ENCODE peak calls at places on chromosomes 7 and 10, in five cellular contexts. One of them, this sample, is unnamed.

GRCh38 chr10:28532223-28532508 is 752 bp upstream of the WAC start:
- DNase-seq in PC-3: peak
- DNase-seq in CD4-positive, alpha-beta T cell: no peak
- DNase-seq in AG10803: peak
- DNase-seq in right atrium auricular region: peak
- DNase-seq in this sample: no peak

GRCh38 chr10:101291254-101292193 is 62.3 kb upstream of the LBX1 start:
- DNase-seq in PC-3: peak
- DNase-seq in CD4-positive, alpha-beta T cell: peak
- DNase-seq in AG10803: no peak
- DNase-seq in right atrium auricular region: no peak
- DNase-seq in this sample: no peak

GRCh38 chr10:23362879-23363787 is 18.5 kb upstream of the C10orf67 start:
- DNase-seq in PC-3: no peak
- DNase-seq in CD4-positive, alpha-beta T cell: peak
- DNase-seq in AG10803: no peak
- DNase-seq in right atrium auricular region: no peak
- DNase-seq in this sample: no peak

GRCh38 chr10:88849224-88849623 is 2.4 kb downstream of the ANKRD22 start:
- DNase-seq in PC-3: no peak
- DNase-seq in CD4-positive, alpha-beta T cell: no peak
- DNase-seq in AG10803: peak
- DNase-seq in right atrium auricular region: no peak
- DNase-seq in this sample: no peak

GRCh38 chr7:111198255-111198654 is 107.3 kb downstream of the LRRN3 start:
- DNase-seq in PC-3: peak
- DNase-seq in CD4-positive, alpha-beta T cell: no peak
- DNase-seq in AG10803: peak
- DNase-seq in right atrium auricular region: no peak
- DNase-seq in this sample: no peak

GRCh38 chr7:101644879-101645278 is 15.8 kb upstream of the MYL10 start:
- DNase-seq in PC-3: peak
- DNase-seq in CD4-positive, alpha-beta T cell: no peak
- DNase-seq in AG10803: no peak
- DNase-seq in right atrium auricular region: no peak
- DNase-seq in this sample: no peak

GRCh38 chr7:18041202-18041601 is 13.6 kb upstream of the PRPS1L1 start:
- DNase-seq in PC-3: peak
- DNase-seq in CD4-positive, alpha-beta T cell: no peak
- DNase-seq in AG10803: no peak
- DNase-seq in right atrium auricular region: no peak
- DNase-seq in this sample: no peak

GRCh38 chr10:92699193-92699517 is 9.4 kb downstream of the HHEX start:
- DNase-seq in PC-3: no peak
- DNase-seq in CD4-positive, alpha-beta T cell: no peak
- DNase-seq in AG10803: no peak
- DNase-seq in right atrium auricular region: no peak
- DNase-seq in this sample: no peak

GRCh38 chr7:4227105-4228010 is 454.7 kb upstream of the FOXK1 start:
- DNase-seq in PC-3: no peak
- DNase-seq in CD4-positive, alpha-beta T cell: no peak
- DNase-seq in AG10803: no peak
- DNase-seq in right atrium auricular region: no peak
- DNase-seq in this sample: no peak

GRCh38 chr7:92245487-92246362 is at the start of the genes ANKIB1 and KRIT1:
- DNase-seq in PC-3: peak
- DNase-seq in CD4-positive, alpha-beta T cell: peak
- DNase-seq in AG10803: peak
- DNase-seq in right atrium auricular region: peak
- DNase-seq in this sample: peak

GRCh38 chr10:125531470-125531869 is 151.5 kb downstream of the TEX36 start:
- DNase-seq in PC-3: no peak
- DNase-seq in CD4-positive, alpha-beta T cell: no peak
- DNase-seq in AG10803: no peak
- DNase-seq in right atrium auricular region: no peak
- DNase-seq in this sample: no peak

GRCh38 chr7:33107136-33108066 is 1.8 kb downstream of the RP9 start:
- DNase-seq in PC-3: peak
- DNase-seq in CD4-positive, alpha-beta T cell: no peak
- DNase-seq in AG10803: peak
- DNase-seq in right atrium auricular region: no peak
- DNase-seq in this sample: no peak

GRCh38 chr10:48251525-48252353 is 22.8 kb downstream of the FRMPD2 start:
- DNase-seq in PC-3: peak
- DNase-seq in CD4-positive, alpha-beta T cell: no peak
- DNase-seq in AG10803: no peak
- DNase-seq in right atrium auricular region: peak
- DNase-seq in this sample: no peak

GRCh38 chr7:151754142-151754590 is 122.7 kb downstream of the PRKAG2 start:
- DNase-seq in PC-3: peak
- DNase-seq in CD4-positive, alpha-beta T cell: no peak
- DNase-seq in AG10803: peak
- DNase-seq in right atrium auricular region: peak
- DNase-seq in this sample: no peak

GRCh38 chr10:86953747-86954680 is 3.4 kb downstream of the MMRN2 start:
- DNase-seq in PC-3: no peak
- DNase-seq in CD4-positive, alpha-beta T cell: no peak
- DNase-seq in AG10803: peak
- DNase-seq in right atrium auricular region: no peak
- DNase-seq in this sample: no peak

GRCh38 chr7:148110097-148110868 is 480.3 kb upstream of the C7orf33 start:
- DNase-seq in PC-3: peak
- DNase-seq in CD4-positive, alpha-beta T cell: no peak
- DNase-seq in AG10803: no peak
- DNase-seq in right atrium auricular region: no peak
- DNase-seq in this sample: no peak

GRCh38 chr7:129569811-129570215 is 41.7 kb upstream of the NRF1 start:
- DNase-seq in PC-3: peak
- DNase-seq in CD4-positive, alpha-beta T cell: no peak
- DNase-seq in AG10803: peak
- DNase-seq in right atrium auricular region: no peak
- DNase-seq in this sample: no peak

GRCh38 chr10:125661942-125662515 is 20.9 kb downstream of the TEX36 start:
- DNase-seq in PC-3: peak
- DNase-seq in CD4-positive, alpha-beta T cell: no peak
- DNase-seq in AG10803: peak
- DNase-seq in right atrium auricular region: no peak
- DNase-seq in this sample: no peak

GRCh38 chr7:81111781-81112540 is 193.1 kb upstream of the SEMA3C start:
- DNase-seq in PC-3: no peak
- DNase-seq in CD4-positive, alpha-beta T cell: no peak
- DNase-seq in AG10803: peak
- DNase-seq in right atrium auricular region: no peak
- DNase-seq in this sample: no peak

GRCh38 chr10:28280652-28281051 is 22.2 kb downstream of the MPP7 start:
- DNase-seq in PC-3: no peak
- DNase-seq in CD4-positive, alpha-beta T cell: no peak
- DNase-seq in AG10803: peak
- DNase-seq in right atrium auricular region: no peak
- DNase-seq in this sample: no peak

GRCh38 chr7:16422917-16423316 is 1.6 kb upstream of the CRPPA start:
- DNase-seq in PC-3: no peak
- DNase-seq in CD4-positive, alpha-beta T cell: no peak
- DNase-seq in AG10803: no peak
- DNase-seq in right atrium auricular region: no peak
- DNase-seq in this sample: no peak

GRCh38 chr10:71641449-71641848 is 78.1 kb downstream of the C10orf105 start:
- DNase-seq in PC-3: no peak
- DNase-seq in CD4-positive, alpha-beta T cell: no peak
- DNase-seq in AG10803: no peak
- DNase-seq in right atrium auricular region: no peak
- DNase-seq in this sample: no peak

GRCh38 chr10:113480828-113481502 is 71.9 kb upstream of the HABP2 start:
- DNase-seq in PC-3: peak
- DNase-seq in CD4-positive, alpha-beta T cell: no peak
- DNase-seq in AG10803: no peak
- DNase-seq in right atrium auricular region: no peak
- DNase-seq in this sample: no peak

GRCh38 chr7:2063562-2064360 is 169.0 kb downstream of the MAD1L1 start:
- DNase-seq in PC-3: peak
- DNase-seq in CD4-positive, alpha-beta T cell: no peak
- DNase-seq in AG10803: peak
- DNase-seq in right atrium auricular region: no peak
- DNase-seq in this sample: no peak

GRCh38 chr10:54441286-54441685 is 359.7 kb downstream of the PCDH15 start:
- DNase-seq in PC-3: no peak
- DNase-seq in CD4-positive, alpha-beta T cell: no peak
- DNase-seq in AG10803: no peak
- DNase-seq in right atrium auricular region: no peak
- DNase-seq in this sample: no peak

GRCh38 chr10:13834581-13835286 is 248.0 kb downstream of the PRPF18 start:
- DNase-seq in PC-3: no peak
- DNase-seq in CD4-positive, alpha-beta T cell: no peak
- DNase-seq in AG10803: no peak
- DNase-seq in right atrium auricular region: peak
- DNase-seq in this sample: no peak

GRCh38 chr7:117231047-117231359 is 91.9 kb downstream of the WNT2 start:
- DNase-seq in PC-3: no peak
- DNase-seq in CD4-positive, alpha-beta T cell: no peak
- DNase-seq in AG10803: no peak
- DNase-seq in right atrium auricular region: no peak
- DNase-seq in this sample: no peak

GRCh38 chr10:99870051-99870730 is 87.8 kb downstream of the ABCC2 start:
- DNase-seq in PC-3: no peak
- DNase-seq in CD4-positive, alpha-beta T cell: no peak
- DNase-seq in AG10803: no peak
- DNase-seq in right atrium auricular region: no peak
- DNase-seq in this sample: no peak

GRCh38 chr10:124007773-124008145 is 85.6 kb downstream of the CHST15 start:
- DNase-seq in PC-3: no peak
- DNase-seq in CD4-positive, alpha-beta T cell: no peak
- DNase-seq in AG10803: no peak
- DNase-seq in right atrium auricular region: no peak
- DNase-seq in this sample: no peak

GRCh38 chr10:5544216-5544805 is 19.6 kb downstream of the CALML3 start:
- DNase-seq in PC-3: peak
- DNase-seq in CD4-positive, alpha-beta T cell: no peak
- DNase-seq in AG10803: no peak
- DNase-seq in right atrium auricular region: no peak
- DNase-seq in this sample: no peak

GRCh38 chr10:132387723-132388210 is 9.2 kb upstream of the PWWP2B start:
- DNase-seq in PC-3: peak
- DNase-seq in CD4-positive, alpha-beta T cell: peak
- DNase-seq in AG10803: peak
- DNase-seq in right atrium auricular region: no peak
- DNase-seq in this sample: peak
- TF ChIP-seq CTCF in PC-3: peak
- TF ChIP-seq CTCF in CD4-positive, alpha-beta T cell: peak
- TF ChIP-seq CTCF in AG10803: peak
- TF ChIP-seq CTCF in right atrium auricular region: peak
- TF ChIP-seq CTCF in this sample: no peak

DNA sequence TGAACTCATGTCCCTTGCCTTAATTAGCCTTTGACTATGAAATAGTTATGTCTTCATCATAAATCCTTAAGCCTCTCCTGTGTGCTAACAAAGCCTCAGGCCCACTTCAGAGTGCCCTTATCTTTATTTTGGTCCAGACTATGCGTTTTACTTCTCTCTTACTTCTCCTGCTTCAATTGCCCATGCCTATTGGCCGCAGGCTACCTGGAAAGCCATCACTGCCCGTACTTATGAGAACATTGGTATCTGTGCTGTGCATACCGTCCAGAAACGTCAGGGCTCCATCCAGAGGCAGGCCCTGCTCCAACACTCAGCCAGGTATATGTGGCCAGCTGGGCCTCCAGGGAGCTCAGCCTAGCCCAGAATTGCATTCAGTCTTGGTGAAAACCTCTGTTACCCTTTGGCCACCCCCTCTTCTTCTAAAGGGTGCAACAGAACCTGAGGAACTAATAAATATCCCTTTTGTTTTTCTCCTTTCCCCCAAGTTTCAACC is 212.4 kb upstream of the MTPN start:
- DNase-seq in PC-3: no peak
- DNase-seq in CD4-positive, alpha-beta T cell: no peak
- DNase-seq in AG10803: no peak
- DNase-seq in right atrium auricular region: no peak
- DNase-seq in this sample: no peak
- TF ChIP-seq CTCF in PC-3: no peak
- TF ChIP-seq CTCF in CD4-positive, alpha-beta T cell: no peak
- TF ChIP-seq CTCF in AG10803: no peak
- TF ChIP-seq CTCF in right atrium auricular region: no peak
- TF ChIP-seq CTCF in this sample: no peak

GRCh38 chr7:21547511-21547910 is 4.7 kb downstream of the DNAH11 start:
- DNase-seq in PC-3: peak
- DNase-seq in CD4-positive, alpha-beta T cell: no peak
- DNase-seq in AG10803: no peak
- DNase-seq in right atrium auricular region: no peak
- DNase-seq in this sample: no peak

GRCh38 chr7:21550076-21550475 is 7.2 kb downstream of the DNAH11 start:
- DNase-seq in PC-3: peak
- DNase-seq in CD4-positive, alpha-beta T cell: no peak
- DNase-seq in AG10803: no peak
- DNase-seq in right atrium auricular region: no peak
- DNase-seq in this sample: no peak

GRCh38 chr7:21548491-21548890 is 5.7 kb downstream of the DNAH11 start:
- DNase-seq in PC-3: peak
- DNase-seq in CD4-positive, alpha-beta T cell: no peak
- DNase-seq in AG10803: no peak
- DNase-seq in right atrium auricular region: no peak
- DNase-seq in this sample: no peak

GRCh38 chr7:21550821-21551531 is 8.1 kb downstream of the DNAH11 start:
- DNase-seq in PC-3: peak
- DNase-seq in CD4-positive, alpha-beta T cell: no peak
- DNase-seq in AG10803: no peak
- DNase-seq in right atrium auricular region: no peak
- DNase-seq in this sample: no peak
- TF ChIP-seq CTCF in PC-3: peak
- TF ChIP-seq CTCF in CD4-positive, alpha-beta T cell: no peak
- TF ChIP-seq CTCF in AG10803: no peak
- TF ChIP-seq CTCF in right atrium auricular region: no peak
- TF ChIP-seq CTCF in this sample: no peak

GRCh38 chr7:31569528-31569927 is 55.6 kb downstream of the ITPRID1 start:
- DNase-seq in PC-3: no peak
- DNase-seq in CD4-positive, alpha-beta T cell: no peak
- DNase-seq in AG10803: no peak
- DNase-seq in right atrium auricular region: no peak
- DNase-seq in this sample: no peak
- TF ChIP-seq CTCF in PC-3: no peak
- TF ChIP-seq CTCF in CD4-positive, alpha-beta T cell: no peak
- TF ChIP-seq CTCF in AG10803: no peak
- TF ChIP-seq CTCF in right atrium auricular region: no peak
- TF ChIP-seq CTCF in this sample: no peak

This sample was measured in omental fat pad.